ENCODE peak calls at places on chromosomes 16 and 17, in nine cellular contexts. N, O, R, Q, I, W, Z, J and T are unnamed samples.

GRCh38 chr17:18917506-18918032 is 34.4 kb upstream of the SLC5A10 start:
- DNase-seq in Z (no peak), Q (no peak), W (no peak), R (no peak), O (no peak), J (no peak), N (no peak), I (no peak), T (no peak)

GRCh38 chr16:5328546-5328945 is 231.0 kb upstream of the EEF2KMT start:
- DNase-seq in Q (peak; percentile 11), N (no peak), I (no peak), W (no peak), R (no peak), Z (no peak), O (no peak), J (no peak), T (no peak)

GRCh38 chr17:36900130-36900590 is 37.1 kb upstream of the LHX1 start:
- DNase-seq in Z (no peak), N (no peak), I (no peak), R (no peak), Q (no peak), O (no peak), W (no peak), J (no peak), T (no peak)

GRCh38 chr16:49834496-49835009 is 21.4 kb downstream of the ZNF423 start:
- DNase-seq in N (peak; percentile 79), Q (peak; percentile 81), O (no peak), Z (no peak), J (no peak), I (no peak), R (peak; percentile 87), W (no peak), T (peak; percentile 25)

GRCh38 chr16:71399801-71400563 is 41.5 kb downstream of the CALB2 start:
- DNase-seq in R (no peak), W (no peak), Z (no peak), N (no peak), O (no peak), Q (no peak), I (no peak), J (no peak), T (no peak)

GRCh38 chr16:18932243-18932997 is 6.2 kb upstream of the SMG1 start:
- DNase-seq in R (no peak), W (no peak), J (no peak), N (no peak), O (no peak), Z (no peak), Q (no peak), I (no peak), T (no peak)

GRCh38 chr17:45440161-45440859 is 7.6 kb upstream of the ARHGAP27 start:
- DNase-seq in Q (no peak), W (no peak), Z (no peak), J (no peak), I (peak; percentile 75), O (no peak), R (peak; percentile 34), N (no peak), T (no peak)

GRCh38 chr16:47565454-47565853 is 104.3 kb downstream of the PHKB start:
- DNase-seq in J (peak; percentile 48), Q (no peak), Z (no peak), I (peak; percentile 69), W (no peak), N (no peak), O (no peak), R (peak; percentile 82), T (peak; percentile 35)

GRCh38 chr16:89170346-89171215 is 967 bp upstream of the CDH15 start:
- DNase-seq in W (peak; percentile 44), I (no peak), O (no peak), J (no peak), Q (no peak), N (no peak), Z (peak; percentile 64), R (no peak), T (peak; percentile 73)

GRCh38 chr16:89172901-89173628 is 1.5 kb downstream of the CDH15 start:
- DNase-seq in W (no peak), Z (no peak), R (no peak), N (no peak), O (no peak), I (no peak), J (no peak), Q (peak; percentile 74), T (no peak)

GRCh38 chr16:89172171-89172900 is 788 bp downstream of the CDH15 start:
- DNase-seq in O (no peak), J (no peak), I (no peak), Q (no peak), N (no peak), R (no peak), Z (no peak), W (no peak), T (no peak)

GRCh38 chr16:89169778-89170177 is 1.8 kb upstream of the CDH15 start:
- DNase-seq in I (no peak), Q (no peak), R (no peak), J (no peak), W (no peak), N (no peak), O (no peak), Z (no peak), T (no peak)

GRCh38 chr16:89171216-89172170 is at the start of gene CDH15:
- DNase-seq in Q (peak; percentile 98), N (peak; percentile 73), R (peak; percentile 88), W (peak; percentile 98), O (peak; percentile 94), I (peak; percentile 93), J (peak; percentile 72), Z (peak; percentile 97), T (peak; percentile 97)
- H3K4me3 ChIP-seq in Q (no peak within 1 kb of the TSS), N (peak within 1 kb of the TSS; percentile 5), R (peak within 1 kb of the TSS; percentile 21), W (peak within 1 kb of the TSS; percentile 14), O (peak within 1 kb of the TSS; percentile 37), I (peak within 1 kb of the TSS; percentile 26), J (peak within 1 kb of the TSS; percentile 32), Z (peak within 1 kb of the TSS; percentile 31), T (no peak within 1 kb of the TSS)

GRCh38 chr16:11634307-11634706 is 33.9 kb upstream of the SNN start:
- DNase-seq in Z (no peak), J (no peak), O (no peak), N (no peak), Q (no peak), R (no peak), W (no peak), I (no peak), T (no peak)

GRCh38 chr16:11630230-11631056 is 37.8 kb upstream of the SNN start:
- DNase-seq in J (no peak), N (no peak), W (no peak), Q (no peak), Z (no peak), R (no peak), I (no peak), O (no peak), T (no peak)

GRCh38 chr16:11631214-11631613 is 37.0 kb upstream of the SNN start:
- DNase-seq in W (no peak), Q (no peak), R (no peak), N (no peak), J (no peak), I (no peak), O (no peak), Z (no peak), T (no peak)

GRCh38 chr16:11633113-11633512 is 35.1 kb upstream of the SNN start:
- DNase-seq in W (no peak), Z (no peak), N (no peak), R (no peak), Q (no peak), J (no peak), I (no peak), O (no peak), T (no peak)

DNA sequence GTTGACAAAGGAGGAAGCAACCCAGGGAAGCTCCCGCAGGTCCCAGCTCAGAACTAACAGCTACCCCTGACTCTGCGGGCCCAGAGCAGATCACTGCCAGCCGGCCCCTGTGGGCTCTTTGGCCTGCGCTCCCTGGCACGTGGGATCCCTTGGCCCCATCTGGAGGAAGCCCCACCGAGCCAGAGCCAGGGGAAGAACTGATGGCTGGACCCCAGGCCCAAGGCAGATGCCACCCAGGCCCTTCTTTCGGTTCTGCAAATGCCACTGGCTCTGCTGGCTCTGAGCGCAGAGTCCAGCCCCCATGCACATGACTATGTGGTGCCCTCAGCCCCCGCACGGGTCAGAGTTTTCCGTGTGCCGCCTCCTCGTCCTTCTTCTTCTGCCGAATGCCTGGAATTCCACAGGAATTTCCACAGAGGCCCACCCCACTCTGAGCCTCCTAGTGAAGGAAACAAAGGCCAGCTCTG is 35.8 kb upstream of the SNN start:
- DNase-seq in R (peak; percentile 80), J (peak; percentile 51), I (no peak), O (no peak), W (no peak), Q (no peak), Z (no peak), N (peak; percentile 75), T (peak; percentile 35)
- H3K4me1 ChIP-seq in R (peaks cover 15% of the 10 kb centered on the region), J (no peaks in the 10 kb centered on the region), I (peaks cover 59% of the 10 kb centered on the region), O (peaks cover 33% of the 10 kb centered on the region), W (peaks cover 17% of the 10 kb centered on the region), Q (no peaks in the 10 kb centered on the region), Z (peaks cover 16% of the 10 kb centered on the region), N (peaks cover 13% of the 10 kb centered on the region), T (peaks cover 19% of the 10 kb centered on the region)

GRCh38 chr17:3666516-3666915 is 1.9 kb downstream of the TAX1BP3 start:
- DNase-seq in W (no peak), Q (no peak), N (no peak), O (no peak), J (no peak), R (no peak), Z (no peak), I (no peak), T (no peak)

GRCh38 chr17:3665834-3666233 is 2.5 kb downstream of the TAX1BP3 start:
- DNase-seq in W (no peak), N (no peak), Q (no peak), O (no peak), I (no peak), J (no peak), R (no peak), Z (no peak), T (no peak)

GRCh38 chr17:3669085-3669347 is 404 bp downstream of the EMC6 start:
- DNase-seq in J (no peak), N (no peak), I (no peak), Z (no peak), Q (no peak), R (no peak), W (no peak), O (no peak), T (no peak)

GRCh38 chr17:3668279-3669084 is at the start of the genes EMC6 and TAX1BP3:
- DNase-seq in Q (peak; percentile 99), I (peak; percentile 99), W (peak; percentile 95), Z (peak; percentile 100), O (peak; percentile 99), J (peak; percentile 97), R (peak; percentile 99), N (peak; percentile 99), T (peak; percentile 99)

DNA sequence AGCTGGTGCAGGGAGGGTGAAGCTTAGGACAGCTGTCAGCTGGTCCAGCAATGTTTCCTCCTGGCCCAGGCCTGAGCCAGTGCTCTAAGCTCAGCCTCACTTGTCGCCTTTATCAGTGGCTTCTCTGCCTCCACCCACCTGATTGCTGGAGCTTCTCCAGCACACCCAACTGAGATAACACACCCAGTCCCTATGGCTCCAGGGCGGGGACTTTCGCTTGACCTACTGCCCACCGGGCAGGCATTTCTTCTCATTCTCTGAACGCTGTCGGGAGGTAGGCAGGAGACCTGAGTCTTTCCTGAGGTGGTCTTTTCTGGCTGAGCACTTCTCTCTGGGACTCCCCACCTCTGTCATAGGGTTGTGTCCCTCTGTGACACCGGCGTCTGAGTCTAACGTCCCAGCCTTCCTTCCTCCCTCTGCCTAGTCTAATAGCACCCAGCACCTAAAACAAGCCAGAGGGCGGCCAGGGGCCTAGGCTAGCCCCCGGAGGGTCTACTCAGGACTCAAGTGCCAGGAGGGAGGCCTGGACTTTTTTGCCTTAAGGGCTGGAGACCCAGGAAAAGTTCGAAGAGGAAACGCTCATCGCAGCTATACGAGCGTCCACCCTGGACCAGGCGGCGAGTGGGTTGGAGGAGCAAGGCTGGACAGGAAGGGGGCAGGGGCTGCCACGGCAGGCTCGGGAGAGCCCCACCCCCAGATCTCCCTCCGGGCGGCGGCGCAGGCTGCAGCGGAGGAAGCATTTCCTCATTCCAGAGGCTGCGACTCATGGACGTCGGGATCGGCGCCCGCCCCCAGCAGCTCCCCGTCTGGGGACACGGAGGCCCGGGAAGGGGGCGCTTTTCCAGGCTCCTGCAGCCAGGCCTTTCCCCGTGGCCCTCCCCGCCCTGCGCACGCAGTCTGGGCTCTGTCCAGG is 756 bp downstream of the TAX1BP3 start:
- DNase-seq in N (peak; percentile 87), Q (peak; percentile 85), I (peak; percentile 95), R (peak; percentile 96), W (no peak), Z (peak; percentile 91), O (peak; percentile 89), J (peak; percentile 66), T (peak; percentile 90)
- TF ChIP-seq EP300 in N (no peak), Q (no peak), I (no peak), R (no peak), W (no peak), Z (no peak), O (no peak), J (no peak), T (no peak)

GRCh38 chr16:51450913-51451312 is 299.8 kb upstream of the SALL1 start:
- DNase-seq in Z (no peak), I (no peak), O (no peak), W (no peak), Q (no peak), J (no peak), N (no peak), R (no peak), T (no peak)

GRCh38 chr16:51445250-51445649 is 294.2 kb upstream of the SALL1 start:
- DNase-seq in W (no peak), O (no peak), I (no peak), R (no peak), Q (no peak), N (no peak), Z (no peak), J (no peak), T (no peak)

GRCh38 chr16:51453296-51453695 is 302.2 kb upstream of the SALL1 start:
- DNase-seq in O (no peak), I (no peak), R (no peak), W (no peak), Q (no peak), J (no peak), Z (no peak), N (no peak), T (no peak)

DNA sequence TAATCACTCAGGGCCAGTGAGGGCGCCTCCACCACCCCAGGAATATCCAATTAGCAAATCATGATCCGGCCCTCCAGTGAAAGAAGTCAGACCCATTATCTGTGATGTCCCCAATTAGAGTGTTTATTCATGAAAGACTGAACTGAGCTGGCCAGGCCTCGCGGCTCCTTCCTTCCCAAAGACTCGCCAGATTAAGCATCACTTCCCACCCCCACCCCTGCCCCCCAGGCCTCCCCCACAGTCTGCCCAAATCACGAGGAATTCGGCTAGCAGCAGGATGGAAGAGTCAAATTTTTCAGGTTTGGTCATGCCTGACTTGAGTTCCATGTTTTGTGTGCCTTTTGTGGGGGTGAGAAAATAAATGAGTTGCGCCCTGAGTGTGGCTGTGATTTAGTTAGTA is 298.4 kb upstream of the SALL1 start:
- DNase-seq in O (no peak), I (no peak), J (no peak), N (no peak), R (no peak), Q (no peak), Z (no peak), W (no peak), T (no peak)
- H3K4me3 ChIP-seq in O (no peak overlapping the region), I (no peak overlapping the region), J (no peak overlapping the region), N (no peak overlapping the region), R (no peak overlapping the region), Q (no peak overlapping the region), Z (no peak overlapping the region), W (no peak overlapping the region), T (no peak overlapping the region)